ENCODE peak calls at places on chromosomes 7 and 10, in nine cellular contexts. V is colonic mucosa, Y is lower lobe of right lung, B is ascending aorta, H is cardiac muscle cell, X is NT2/D1, M is IMR-90, U is body of pancreas, L is tibial artery. I is an unnamed sample. For H3K9me3 and H3K4me1, the result is how much of the 10 kb centered on the place peaks cover.

GRCh38 chr10:73968101-73968515 is 29.8 kb upstream of the VCL start:
- DNase-seq in L (no peak), Y (no peak), U (no peak), V (no peak), X (no peak), H (peak), M (no peak), B (no peak), I (no peak)

GRCh38 chr7:22333680-22334141 is 23.2 kb downstream of the RAPGEF5 start:
- DNase-seq in Y (no peak), X (no peak), V (peak), M (no peak), H (no peak), U (peak), L (no peak), B (no peak), I (peak)

GRCh38 chr10:43128958-43129706 is 9.1 kb upstream of the CSGALNACT2 start:
- DNase-seq in L (no peak), V (peak), B (no peak), M (peak), Y (no peak), U (no peak), H (peak), X (no peak), I (no peak)

GRCh38 chr7:112069879-112070321 is 136.3 kb downstream of the DOCK4 start:
- DNase-seq in H (peak), Y (no peak), U (no peak), L (no peak), B (no peak), X (no peak), M (peak), V (no peak), I (no peak)

GRCh38 chr10:20059084-20059835 is 243.0 kb downstream of the PLXDC2 start:
- DNase-seq in X (no peak), U (no peak), V (no peak), Y (no peak), B (no peak), H (peak), L (no peak), M (peak), I (no peak)

GRCh38 chr7:125118444-125118843 is 188.8 kb upstream of the POT1 start:
- DNase-seq in Y (no peak), B (no peak), M (no peak), H (no peak), L (no peak), V (no peak), U (no peak), X (no peak), I (no peak)

GRCh38 chr10:73889014-73889413 is 14.7 kb upstream of the CAMK2G start:
- DNase-seq in H (peak), L (peak), V (peak), U (peak), Y (peak), B (peak), X (no peak), M (peak), I (peak)

GRCh38 chr7:80678703-80679102 is 40.3 kb downstream of the CD36 start:
- DNase-seq in V (no peak), M (no peak), L (no peak), Y (no peak), H (no peak), B (no peak), X (no peak), U (no peak), I (peak)

GRCh38 chr7:125085084-125085483 is 155.5 kb upstream of the POT1 start:
- DNase-seq in U (no peak), L (no peak), Y (no peak), M (no peak), X (no peak), V (no peak), B (no peak), H (no peak), I (no peak)

GRCh38 chr7:112452102-112452888 is 2.0 kb downstream of the IFRD1 start:
- DNase-seq in X (no peak), B (peak), U (peak), H (peak), Y (peak), L (peak), M (peak), V (peak), I (peak)

GRCh38 chr7:28329616-28330373 is 82.5 kb upstream of the CREB5 start:
- DNase-seq in X (no peak), L (no peak), H (peak), M (no peak), Y (no peak), B (no peak), U (no peak), V (no peak), I (no peak)

GRCh38 chr7:15853832-15854470 is 167.5 kb upstream of the MEOX2 start:
- DNase-seq in H (peak), B (no peak), L (no peak), M (peak), Y (no peak), V (no peak), U (no peak), X (no peak), I (no peak)

GRCh38 chr10:49309691-49310371 is 10.9 kb downstream of the C10orf71 start:
- DNase-seq in V (no peak), L (peak), Y (no peak), U (no peak), B (no peak), X (no peak), M (no peak), H (no peak), I (no peak)
- H3K4me3 ChIP-seq in V (no peak), L (no peak), Y (peak), U (no peak), B (no peak), X (no peak), M (no peak), H (no peak), I (no peak)

GRCh38 chr7:13288516-13288915 is 601.1 kb downstream of the ARL4A start:
- DNase-seq in H (peak), V (no peak), U (no peak), Y (no peak), X (no peak), L (no peak), M (no peak), B (no peak), I (no peak)
- H3K9me3 ChIP-seq in H (under half), V (under half), U (under half), Y (under half), X (under half), L (under half), M (under half), B (under half), I (under half)

GRCh38 chr7:105796365-105796764 is 80.0 kb downstream of the ATXN7L1 start:
- DNase-seq in B (no peak), M (peak), L (no peak), V (no peak), Y (no peak), H (no peak), X (no peak), U (no peak), I (no peak)
- H3K4me1 ChIP-seq in B (under half), M (under half), L (under half), V (under half), Y (under half), H (under half), X (under half), U (under half), I (under half)

GRCh38 chr7:76425156-76425555 is 406 bp downstream of the ZP3 start:
- DNase-seq in V (no peak), U (no peak), X (no peak), Y (no peak), H (no peak), L (peak), M (no peak), B (no peak), I (no peak)
- H3K4me3 ChIP-seq in V (no peak), U (no peak), X (no peak), Y (no peak), H (no peak), L (no peak), M (no peak), B (no peak), I (no peak)

GRCh38 chr10:131081786-131082185 is 229.7 kb downstream of the TCERG1L start:
- DNase-seq in Y (no peak), M (no peak), B (no peak), U (no peak), V (no peak), L (no peak), H (no peak), X (no peak), I (no peak)
- H3K9me3 ChIP-seq in Y (under half), M (half or more), B (under half), U (under half), V (under half), L (under half), H (under half), X (under half), I (under half)

DNA sequence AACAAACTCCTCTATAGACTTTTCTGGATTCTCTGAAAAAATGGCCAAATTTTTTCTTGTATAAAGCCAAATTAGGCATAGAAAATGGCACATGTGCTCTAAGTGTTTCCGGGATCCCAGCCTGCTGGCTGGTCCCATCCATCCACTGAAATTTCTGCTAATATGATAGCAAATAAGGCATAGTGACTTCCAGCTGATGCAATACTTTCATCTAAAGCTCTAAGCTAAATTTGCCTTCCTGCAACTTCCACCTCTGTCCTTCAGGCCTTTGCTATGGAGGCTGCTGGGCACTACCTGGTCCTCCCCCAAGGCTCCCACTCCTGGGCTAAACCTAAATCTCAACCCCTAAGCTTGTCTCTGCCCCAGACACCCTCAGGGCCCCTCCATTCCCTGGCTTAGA is 20.5 kb downstream of the MYH16 start:
- DNase-seq in V (no peak), B (no peak), Y (no peak), M (no peak), X (no peak), U (no peak), L (no peak), H (no peak), I (no peak)
- H3K4me1 ChIP-seq in V (under half), B (under half), Y (under half), M (under half), X (under half), U (under half), L (under half), H (under half), I (under half)

DNA sequence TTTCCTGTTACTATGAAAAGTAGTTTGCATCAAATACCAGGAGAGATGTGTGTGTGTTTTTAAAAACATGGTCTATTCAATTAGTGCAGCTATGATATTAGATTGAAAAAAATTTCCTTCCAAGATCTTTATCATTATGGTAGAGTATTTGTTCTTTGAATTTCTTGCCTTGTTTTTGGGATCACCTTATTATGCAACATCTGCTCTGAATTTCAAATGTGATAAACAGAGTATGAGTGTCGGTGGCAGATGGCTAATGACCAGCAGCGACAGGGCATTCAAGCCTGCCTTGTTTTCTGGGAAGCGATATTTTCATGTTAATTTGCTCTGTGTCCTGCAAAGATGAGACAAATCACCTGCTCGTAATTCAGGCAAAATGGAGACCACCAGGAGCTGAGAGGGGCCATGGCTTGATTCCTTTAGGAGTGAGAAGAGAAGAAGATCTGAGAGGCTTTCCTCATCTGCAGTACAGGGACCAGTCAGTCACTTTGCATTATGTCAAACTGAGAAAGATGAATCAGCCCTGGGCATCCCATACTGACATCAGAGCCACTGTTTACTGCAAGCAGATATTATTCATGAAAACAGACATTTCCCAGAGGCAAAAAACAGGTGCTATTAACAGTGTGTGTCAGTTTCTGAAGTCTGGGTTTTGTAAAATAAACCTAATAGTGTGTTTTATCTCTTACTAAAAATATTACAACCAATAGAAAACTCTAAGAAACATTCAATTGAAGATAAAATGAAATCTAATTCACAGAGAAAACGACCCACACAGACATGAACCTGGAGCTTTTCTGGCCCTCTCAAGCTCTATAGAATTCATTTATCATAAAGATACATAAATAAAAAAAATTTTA is 67.6 kb downstream of the CDK6 start:
- DNase-seq in H (no peak), L (no peak), M (peak), V (no peak), X (no peak), B (no peak), U (no peak), Y (no peak), I (no peak)
- H3K4me3 ChIP-seq in H (no peak), L (no peak), M (no peak), V (no peak), X (no peak), B (no peak), U (no peak), Y (no peak), I (no peak)

GRCh38 chr10:1643161-1643910 is 94.0 kb downstream of the ADARB2 start:
- DNase-seq in Y (no peak), M (no peak), X (peak), B (no peak), H (no peak), U (no peak), V (no peak), L (no peak), I (no peak)

GRCh38 chr10:1646332-1646731 is 91.0 kb downstream of the ADARB2 start:
- DNase-seq in M (no peak), V (no peak), U (no peak), H (no peak), Y (no peak), B (no peak), L (peak), X (no peak), I (no peak)

GRCh38 chr10:1643911-1644810 is 93.2 kb downstream of the ADARB2 start:
- DNase-seq in B (no peak), X (no peak), Y (no peak), M (no peak), H (no peak), U (no peak), V (no peak), L (peak), I (no peak)

GRCh38 chr10:1648648-1649047 is 88.7 kb downstream of the ADARB2 start:
- DNase-seq in V (no peak), U (no peak), M (no peak), Y (no peak), X (no peak), B (no peak), L (no peak), H (no peak), I (no peak)

DNA sequence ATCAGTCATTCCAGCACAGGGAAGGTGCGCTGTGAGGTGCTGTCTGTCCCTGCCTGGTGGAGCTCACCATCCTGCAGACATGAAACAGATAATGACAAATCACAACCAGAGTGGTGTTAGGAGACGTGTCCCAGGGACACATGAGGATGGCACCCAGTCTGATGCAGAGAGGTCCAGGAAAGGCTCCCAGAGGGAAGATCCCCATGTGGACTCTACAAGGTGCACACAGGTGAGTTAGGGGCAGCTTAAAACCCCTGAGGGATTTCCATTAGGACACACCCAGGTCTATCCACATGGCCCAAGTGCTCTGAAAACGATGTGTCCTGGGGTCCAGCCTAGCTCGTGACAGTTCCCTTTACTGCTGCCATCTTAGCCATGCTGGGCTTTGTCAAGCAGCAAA is 91.4 kb downstream of the ADARB2 start:
- DNase-seq in M (no peak), X (no peak), L (peak), H (no peak), Y (no peak), B (no peak), V (no peak), U (no peak), I (no peak)
- H3K9me3 ChIP-seq in M (under half), X (under half), L (under half), H (under half), Y (under half), B (under half), V (under half), U (under half), I (under half)

GRCh38 chr7:131008840-131009651 is 275.0 kb upstream of the KLF14 start:
- DNase-seq in X (no peak), M (peak), L (no peak), V (no peak), B (no peak), H (no peak), Y (no peak), U (no peak), I (no peak)
- H3K4me1 ChIP-seq in X (under half), M (under half), L (half or more), V (under half), B (under half), H (under half), Y (half or more), U (under half), I (under half)

DNA sequence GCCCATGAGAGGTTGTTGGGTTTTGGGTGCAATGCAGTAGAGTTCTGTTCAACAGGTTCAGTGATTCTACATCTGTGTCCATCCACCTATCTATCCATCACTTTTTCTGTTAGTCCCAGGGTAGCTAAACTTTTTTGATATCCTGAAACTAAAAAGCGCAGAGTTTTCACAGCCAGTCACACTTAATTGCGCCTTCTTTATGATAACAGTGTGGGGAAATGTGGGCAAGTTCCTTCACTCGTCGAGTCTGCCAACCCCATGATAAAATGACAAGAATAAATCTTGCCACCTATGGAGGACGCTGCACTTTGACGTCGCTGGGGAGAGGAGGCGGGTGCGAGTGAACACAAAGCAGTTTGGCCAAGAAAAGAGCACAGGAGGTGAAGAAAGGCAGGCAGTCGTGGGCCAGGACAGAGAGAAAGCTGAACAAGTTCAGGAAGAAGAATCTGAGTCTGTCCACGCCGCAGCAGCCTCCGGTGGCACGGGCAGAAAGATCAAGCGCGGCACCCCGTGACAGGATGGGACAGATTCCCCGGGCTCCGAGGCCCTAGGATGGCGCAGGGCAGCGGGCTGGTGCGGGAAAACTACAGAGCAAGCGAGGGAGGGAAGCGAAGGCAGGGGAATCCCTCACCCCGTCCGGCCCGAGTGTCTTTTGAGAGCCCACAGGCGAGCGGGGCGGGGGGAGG is 9.2 kb downstream of the SP8 start:
- DNase-seq in M (no peak), L (no peak), U (no peak), B (no peak), V (no peak), H (no peak), Y (no peak), X (no peak), I (no peak)
- H3K4me3 ChIP-seq in M (no peak), L (peak), U (no peak), B (peak), V (peak), H (peak), Y (peak), X (peak), I (no peak)

I was measured in small intestine.